ENCODE peak calls at places on chromosomes 3 and 15, in eight cellular contexts. One of them, this sample, is unnamed.
A peak's percentile ranks its signal among the peaks of the same experiment; 100 is the strongest.

GRCh38 chr3:129282727-129283327 is 4.2 kb downstream of the HMCES start:
- DNase-seq in T-cell: no peak
- DNase-seq in GOT3: no peak
- DNase-seq in activated CD8-positive, alpha-beta memory T cell treated with anti-CD3 and anti-CD28 coated beads for 48 hours: no peak
- DNase-seq in T1000: no peak
- DNase-seq in Kasumi-1: no peak
- DNase-seq in stimulated activated CD8-positive, alpha-beta memory T cell treated with anti-CD3 and anti-CD28 coated beads, Interleukin-7, amount 100 ng/mL, for 1 hour: no peak
- DNase-seq in LHCN-M2: peak; percentile 12
- DNase-seq in this sample: no peak

GRCh38 chr3:180354214-180354613 is 247.7 kb upstream of the TTC14 start:
- DNase-seq in T-cell: no peak
- DNase-seq in GOT3: no peak
- DNase-seq in activated CD8-positive, alpha-beta memory T cell treated with anti-CD3 and anti-CD28 coated beads for 48 hours: no peak
- DNase-seq in T1000: no peak
- DNase-seq in Kasumi-1: no peak
- DNase-seq in stimulated activated CD8-positive, alpha-beta memory T cell treated with anti-CD3 and anti-CD28 coated beads, Interleukin-7, amount 100 ng/mL, for 1 hour: no peak
- DNase-seq in LHCN-M2: no peak
- DNase-seq in this sample: no peak

GRCh38 chr3:20060924-20061323 is 20.7 kb downstream of the KAT2B start:
- DNase-seq in T-cell: no peak
- DNase-seq in GOT3: no peak
- DNase-seq in activated CD8-positive, alpha-beta memory T cell treated with anti-CD3 and anti-CD28 coated beads for 48 hours: no peak
- DNase-seq in T1000: no peak
- DNase-seq in Kasumi-1: peak; percentile 70
- DNase-seq in stimulated activated CD8-positive, alpha-beta memory T cell treated with anti-CD3 and anti-CD28 coated beads, Interleukin-7, amount 100 ng/mL, for 1 hour: no peak
- DNase-seq in LHCN-M2: peak; percentile 50
- DNase-seq in this sample: no peak

GRCh38 chr3:195446359-195446758 is 3.5 kb upstream of the ACAP2 start:
- DNase-seq in T-cell: no peak
- DNase-seq in GOT3: no peak
- DNase-seq in activated CD8-positive, alpha-beta memory T cell treated with anti-CD3 and anti-CD28 coated beads for 48 hours: no peak
- DNase-seq in T1000: no peak
- DNase-seq in Kasumi-1: no peak
- DNase-seq in stimulated activated CD8-positive, alpha-beta memory T cell treated with anti-CD3 and anti-CD28 coated beads, Interleukin-7, amount 100 ng/mL, for 1 hour: no peak
- DNase-seq in LHCN-M2: no peak
- DNase-seq in this sample: no peak

GRCh38 chr3:188025555-188025954 is 128.4 kb upstream of the LPP start:
- DNase-seq in T-cell: no peak
- DNase-seq in GOT3: no peak
- DNase-seq in activated CD8-positive, alpha-beta memory T cell treated with anti-CD3 and anti-CD28 coated beads for 48 hours: no peak
- DNase-seq in T1000: no peak
- DNase-seq in Kasumi-1: no peak
- DNase-seq in stimulated activated CD8-positive, alpha-beta memory T cell treated with anti-CD3 and anti-CD28 coated beads, Interleukin-7, amount 100 ng/mL, for 1 hour: no peak
- DNase-seq in LHCN-M2: no peak
- DNase-seq in this sample: no peak

GRCh38 chr3:38725726-38726410 is 76.4 kb upstream of the SCN5A start:
- DNase-seq in T-cell: no peak
- DNase-seq in GOT3: no peak
- DNase-seq in activated CD8-positive, alpha-beta memory T cell treated with anti-CD3 and anti-CD28 coated beads for 48 hours: no peak
- DNase-seq in T1000: no peak
- DNase-seq in Kasumi-1: no peak
- DNase-seq in stimulated activated CD8-positive, alpha-beta memory T cell treated with anti-CD3 and anti-CD28 coated beads, Interleukin-7, amount 100 ng/mL, for 1 hour: no peak
- DNase-seq in LHCN-M2: peak; percentile 68
- DNase-seq in this sample: no peak

GRCh38 chr3:167361356-167361755 is 18.7 kb downstream of the ZBBX start:
- DNase-seq in T-cell: no peak
- DNase-seq in GOT3: no peak
- DNase-seq in activated CD8-positive, alpha-beta memory T cell treated with anti-CD3 and anti-CD28 coated beads for 48 hours: no peak
- DNase-seq in T1000: no peak
- DNase-seq in Kasumi-1: no peak
- DNase-seq in stimulated activated CD8-positive, alpha-beta memory T cell treated with anti-CD3 and anti-CD28 coated beads, Interleukin-7, amount 100 ng/mL, for 1 hour: no peak
- DNase-seq in LHCN-M2: no peak
- DNase-seq in this sample: no peak

GRCh38 chr3:118231578-118231977 is 803.1 kb downstream of the IGSF11 start:
- DNase-seq in T-cell: no peak
- DNase-seq in GOT3: no peak
- DNase-seq in activated CD8-positive, alpha-beta memory T cell treated with anti-CD3 and anti-CD28 coated beads for 48 hours: no peak
- DNase-seq in T1000: no peak
- DNase-seq in Kasumi-1: no peak
- DNase-seq in stimulated activated CD8-positive, alpha-beta memory T cell treated with anti-CD3 and anti-CD28 coated beads, Interleukin-7, amount 100 ng/mL, for 1 hour: no peak
- DNase-seq in LHCN-M2: no peak
- DNase-seq in this sample: no peak

GRCh38 chr15:91021516-91022074 is 799 bp downstream of the VPS33B start:
- DNase-seq in T-cell: no peak
- DNase-seq in GOT3: no peak
- DNase-seq in activated CD8-positive, alpha-beta memory T cell treated with anti-CD3 and anti-CD28 coated beads for 48 hours: no peak
- DNase-seq in T1000: no peak
- DNase-seq in Kasumi-1: no peak
- DNase-seq in stimulated activated CD8-positive, alpha-beta memory T cell treated with anti-CD3 and anti-CD28 coated beads, Interleukin-7, amount 100 ng/mL, for 1 hour: no peak
- DNase-seq in LHCN-M2: peak; percentile 21
- DNase-seq in this sample: no peak

GRCh38 chr3:141250828-141251227 is 19.2 kb downstream of the PXYLP1 start:
- DNase-seq in T-cell: no peak
- DNase-seq in GOT3: no peak
- DNase-seq in activated CD8-positive, alpha-beta memory T cell treated with anti-CD3 and anti-CD28 coated beads for 48 hours: no peak
- DNase-seq in T1000: no peak
- DNase-seq in Kasumi-1: no peak
- DNase-seq in stimulated activated CD8-positive, alpha-beta memory T cell treated with anti-CD3 and anti-CD28 coated beads, Interleukin-7, amount 100 ng/mL, for 1 hour: no peak
- DNase-seq in LHCN-M2: no peak
- DNase-seq in this sample: no peak

GRCh38 chr3:99846472-99846871 is 28.8 kb downstream of the CMSS1 start:
- DNase-seq in T-cell: no peak
- DNase-seq in GOT3: no peak
- DNase-seq in activated CD8-positive, alpha-beta memory T cell treated with anti-CD3 and anti-CD28 coated beads for 48 hours: no peak
- DNase-seq in T1000: no peak
- DNase-seq in Kasumi-1: no peak
- DNase-seq in stimulated activated CD8-positive, alpha-beta memory T cell treated with anti-CD3 and anti-CD28 coated beads, Interleukin-7, amount 100 ng/mL, for 1 hour: no peak
- DNase-seq in LHCN-M2: no peak
- DNase-seq in this sample: no peak

GRCh38 chr3:136149569-136150136 is 46.5 kb downstream of the MSL2 start:
- DNase-seq in T-cell: no peak
- DNase-seq in GOT3: no peak
- DNase-seq in activated CD8-positive, alpha-beta memory T cell treated with anti-CD3 and anti-CD28 coated beads for 48 hours: no peak
- DNase-seq in T1000: no peak
- DNase-seq in Kasumi-1: no peak
- DNase-seq in stimulated activated CD8-positive, alpha-beta memory T cell treated with anti-CD3 and anti-CD28 coated beads, Interleukin-7, amount 100 ng/mL, for 1 hour: no peak
- DNase-seq in LHCN-M2: peak; percentile 26
- DNase-seq in this sample: no peak

GRCh38 chr15:70576683-70577082 is 186.7 kb downstream of the UACA start:
- DNase-seq in T-cell: no peak
- DNase-seq in GOT3: no peak
- DNase-seq in activated CD8-positive, alpha-beta memory T cell treated with anti-CD3 and anti-CD28 coated beads for 48 hours: no peak
- DNase-seq in T1000: no peak
- DNase-seq in Kasumi-1: no peak
- DNase-seq in stimulated activated CD8-positive, alpha-beta memory T cell treated with anti-CD3 and anti-CD28 coated beads, Interleukin-7, amount 100 ng/mL, for 1 hour: no peak
- DNase-seq in LHCN-M2: no peak
- DNase-seq in this sample: no peak

GRCh38 chr3:12916159-12916558 is 74.8 kb upstream of the RPL32 start:
- DNase-seq in T-cell: peak; percentile 50
- DNase-seq in GOT3: no peak
- DNase-seq in activated CD8-positive, alpha-beta memory T cell treated with anti-CD3 and anti-CD28 coated beads for 48 hours: no peak
- DNase-seq in T1000: no peak
- DNase-seq in Kasumi-1: peak; percentile 25
- DNase-seq in stimulated activated CD8-positive, alpha-beta memory T cell treated with anti-CD3 and anti-CD28 coated beads, Interleukin-7, amount 100 ng/mL, for 1 hour: peak; percentile 17
- DNase-seq in LHCN-M2: no peak
- DNase-seq in this sample: no peak

GRCh38 chr3:173371848-173372487 is 25.6 kb upstream of the NLGN1 start:
- DNase-seq in T-cell: no peak
- DNase-seq in GOT3: no peak
- DNase-seq in activated CD8-positive, alpha-beta memory T cell treated with anti-CD3 and anti-CD28 coated beads for 48 hours: no peak
- DNase-seq in T1000: peak; percentile 3
- DNase-seq in Kasumi-1: peak; percentile 45
- DNase-seq in stimulated activated CD8-positive, alpha-beta memory T cell treated with anti-CD3 and anti-CD28 coated beads, Interleukin-7, amount 100 ng/mL, for 1 hour: no peak
- DNase-seq in LHCN-M2: peak; percentile 7
- DNase-seq in this sample: no peak

GRCh38 chr3:89264037-89264560 is 156.7 kb downstream of the EPHA3 start:
- DNase-seq in T-cell: no peak
- DNase-seq in GOT3: no peak
- DNase-seq in activated CD8-positive, alpha-beta memory T cell treated with anti-CD3 and anti-CD28 coated beads for 48 hours: no peak
- DNase-seq in T1000: no peak
- DNase-seq in Kasumi-1: no peak
- DNase-seq in stimulated activated CD8-positive, alpha-beta memory T cell treated with anti-CD3 and anti-CD28 coated beads, Interleukin-7, amount 100 ng/mL, for 1 hour: no peak
- DNase-seq in LHCN-M2: no peak
- DNase-seq in this sample: no peak

GRCh38 chr3:12948371-12948770 is 107.0 kb upstream of the RPL32 start:
- DNase-seq in T-cell: no peak
- DNase-seq in GOT3: no peak
- DNase-seq in activated CD8-positive, alpha-beta memory T cell treated with anti-CD3 and anti-CD28 coated beads for 48 hours: no peak
- DNase-seq in T1000: no peak
- DNase-seq in Kasumi-1: no peak
- DNase-seq in stimulated activated CD8-positive, alpha-beta memory T cell treated with anti-CD3 and anti-CD28 coated beads, Interleukin-7, amount 100 ng/mL, for 1 hour: no peak
- DNase-seq in LHCN-M2: no peak
- DNase-seq in this sample: no peak

GRCh38 chr3:12401208-12401607 is 83.1 kb upstream of the TSEN2 start:
- DNase-seq in T-cell: no peak
- DNase-seq in GOT3: no peak
- DNase-seq in activated CD8-positive, alpha-beta memory T cell treated with anti-CD3 and anti-CD28 coated beads for 48 hours: no peak
- DNase-seq in T1000: no peak
- DNase-seq in Kasumi-1: no peak
- DNase-seq in stimulated activated CD8-positive, alpha-beta memory T cell treated with anti-CD3 and anti-CD28 coated beads, Interleukin-7, amount 100 ng/mL, for 1 hour: no peak
- DNase-seq in LHCN-M2: no peak
- DNase-seq in this sample: no peak

GRCh38 chr3:105806361-105806760 is 62.5 kb downstream of the CBLB start:
- DNase-seq in T-cell: no peak
- DNase-seq in GOT3: no peak
- DNase-seq in activated CD8-positive, alpha-beta memory T cell treated with anti-CD3 and anti-CD28 coated beads for 48 hours: no peak
- DNase-seq in T1000: no peak
- DNase-seq in Kasumi-1: peak; percentile 63
- DNase-seq in stimulated activated CD8-positive, alpha-beta memory T cell treated with anti-CD3 and anti-CD28 coated beads, Interleukin-7, amount 100 ng/mL, for 1 hour: no peak
- DNase-seq in LHCN-M2: peak; percentile 94
- DNase-seq in this sample: peak; percentile 68

GRCh38 chr3:10380906-10381795 is 60.2 kb upstream of the SEC13 start:
- DNase-seq in T-cell: no peak
- DNase-seq in GOT3: no peak
- DNase-seq in activated CD8-positive, alpha-beta memory T cell treated with anti-CD3 and anti-CD28 coated beads for 48 hours: no peak
- DNase-seq in T1000: peak; percentile 12
- DNase-seq in Kasumi-1: no peak
- DNase-seq in stimulated activated CD8-positive, alpha-beta memory T cell treated with anti-CD3 and anti-CD28 coated beads, Interleukin-7, amount 100 ng/mL, for 1 hour: no peak
- DNase-seq in LHCN-M2: no peak
- DNase-seq in this sample: no peak

GRCh38 chr3:130517541-130517940 is 564 bp downstream of the COL6A6 start:
- DNase-seq in T-cell: no peak
- DNase-seq in GOT3: no peak
- DNase-seq in activated CD8-positive, alpha-beta memory T cell treated with anti-CD3 and anti-CD28 coated beads for 48 hours: no peak
- DNase-seq in T1000: peak; percentile 8
- DNase-seq in Kasumi-1: no peak
- DNase-seq in stimulated activated CD8-positive, alpha-beta memory T cell treated with anti-CD3 and anti-CD28 coated beads, Interleukin-7, amount 100 ng/mL, for 1 hour: no peak
- DNase-seq in LHCN-M2: no peak
- DNase-seq in this sample: peak; percentile 2